ENCODE peak calls at places on chromosome 15, in eight cellular contexts. Z is K562, Y is endothelial cell of umbilical vein, U is vagina, B is GM20000, X is thoracic aorta, W is mucosa of descending colon, M is fibroblast of lung. A is an unnamed sample.
A peak's percentile ranks its signal among the peaks of the same experiment; 100 is the strongest.

GRCh38 chr15:89052474-89052873 is 35.8 kb upstream of the ABHD2 start:
- DNase-seq in Z (no peak), Y (no peak), U (no peak), B (no peak), X (no peak), W (no peak), M (peak; percentile 99), A (no peak)

GRCh38 chr15:28983432-28984311 is 97.9 kb downstream of the APBA2 start:
- DNase-seq in Z (peak; percentile 66), Y (no peak), U (no peak), B (no peak), X (no peak), W (no peak), M (no peak), A (no peak)

GRCh38 chr15:68497206-68497910 is 65.4 kb upstream of the ITGA11 start:
- DNase-seq in Z (no peak), Y (peak; percentile 12), U (peak; percentile 12), B (no peak), X (no peak), W (no peak), M (peak; percentile 81), A (no peak)

GRCh38 chr15:69435980-69436379 is 16.6 kb upstream of the RPLP1 start:
- DNase-seq in Z (no peak), Y (no peak), U (no peak), B (no peak), X (no peak), W (no peak), M (no peak), A (no peak)

GRCh38 chr15:35858707-35859106 is 312.7 kb upstream of the DPH6 start:
- DNase-seq in Z (no peak), Y (no peak), U (no peak), B (no peak), X (no peak), W (no peak), M (peak; percentile 75), A (no peak)

GRCh38 chr15:52870015-52870414 is 79.9 kb upstream of the ONECUT1 start:
- DNase-seq in Z (no peak), Y (no peak), U (no peak), B (no peak), X (no peak), W (no peak), M (no peak), A (no peak)

GRCh38 chr15:79442911-79443310 is 10.8 kb downstream of the MINAR1 start:
- DNase-seq in Z (no peak), Y (no peak), U (no peak), B (no peak), X (no peak), W (no peak), M (no peak), A (no peak)

GRCh38 chr15:95300958-95301357 is 1029.5 kb upstream of the NR2F2 start:
- DNase-seq in Z (no peak), Y (peak; percentile 93), U (no peak), B (no peak), X (no peak), W (no peak), M (peak; percentile 80), A (no peak)

GRCh38 chr15:57153140-57153539 is 223.2 kb upstream of the CGNL1 start:
- DNase-seq in Z (no peak), Y (peak; percentile 91), U (no peak), B (peak; percentile 6), X (no peak), W (no peak), M (peak; percentile 56), A (no peak)

GRCh38 chr15:77352932-77353331 is 67.0 kb downstream of the PEAK1 start:
- DNase-seq in Z (no peak), Y (no peak), U (no peak), B (no peak), X (no peak), W (no peak), M (no peak), A (no peak)

GRCh38 chr15:77355321-77355720 is 64.6 kb downstream of the PEAK1 start:
- DNase-seq in Z (no peak), Y (no peak), U (no peak), B (no peak), X (no peak), W (no peak), M (no peak), A (no peak)

GRCh38 chr15:77354064-77354463 is 65.8 kb downstream of the PEAK1 start:
- DNase-seq in Z (no peak), Y (no peak), U (no peak), B (no peak), X (no peak), W (no peak), M (no peak), A (peak; percentile 17)

DNA sequence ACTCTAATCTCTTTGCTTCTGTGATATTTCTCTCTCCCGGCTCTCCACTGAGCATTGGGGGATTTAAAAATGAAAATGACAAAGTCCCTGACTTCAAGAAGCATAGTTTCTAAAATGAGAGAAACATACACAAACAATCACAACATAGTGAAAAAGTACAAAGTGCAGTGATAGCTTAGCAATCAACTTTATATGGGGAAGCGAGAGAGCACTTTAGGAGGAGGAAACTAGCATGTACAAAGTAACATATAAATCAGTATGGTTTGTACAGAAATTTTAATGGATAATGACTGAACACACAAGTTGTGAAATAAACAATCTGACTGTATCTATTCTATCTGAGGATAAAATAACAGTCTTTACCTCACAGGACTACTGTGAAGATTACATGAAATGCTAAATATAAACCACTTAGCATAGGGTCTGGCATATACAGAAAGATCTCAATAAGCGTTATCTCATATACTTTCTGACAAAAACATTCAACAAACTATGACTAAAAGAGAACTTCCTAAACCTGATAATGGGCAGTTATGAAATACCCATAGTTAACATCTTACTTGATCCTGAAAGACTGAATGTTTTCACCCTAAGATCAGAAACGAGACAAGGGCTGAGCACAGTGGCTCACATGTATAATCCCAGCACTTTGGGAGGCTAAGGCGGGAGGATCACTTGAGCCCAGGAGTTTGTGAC is 61.2 kb downstream of the PEAK1 start:
- DNase-seq in Z (no peak), Y (no peak), U (no peak), B (no peak), X (no peak), W (no peak), M (no peak), A (no peak)
- TF ChIP-seq CTCF in Z (no peak), Y (no peak), U (no peak), B (no peak), X (no peak), W (no peak), M (no peak), A (no peak)

GRCh38 chr15:32029862-32030781 is at the start of gene CHRNA7:
- DNase-seq in Z (peak; percentile 89), Y (peak; percentile 19), U (no peak), B (peak; percentile 62), X (no peak), W (peak; percentile 75), M (peak; percentile 42), A (peak; percentile 55)

GRCh38 chr15:32030795-32031194 is 480 bp downstream of the CHRNA7 start:
- DNase-seq in Z (no peak), Y (no peak), U (no peak), B (no peak), X (no peak), W (no peak), M (no peak), A (no peak)

GRCh38 chr15:32033186-32033890 is 3.0 kb downstream of the CHRNA7 start:
- DNase-seq in Z (no peak), Y (no peak), U (no peak), B (no peak), X (no peak), W (no peak), M (no peak), A (no peak)

GRCh38 chr15:32028921-32029320 is 1.4 kb upstream of the CHRNA7 start:
- DNase-seq in Z (no peak), Y (no peak), U (no peak), B (no peak), X (no peak), W (no peak), M (no peak), A (no peak)

GRCh38 chr15:32029409-32029861 is 880 bp upstream of the CHRNA7 start:
- DNase-seq in Z (no peak), Y (peak; percentile 10), U (no peak), B (no peak), X (no peak), W (peak; percentile 50), M (no peak), A (peak; percentile 16)
- TF ChIP-seq CTCF in Z (no peak), Y (no peak), U (no peak), B (no peak), X (no peak), W (no peak), M (no peak), A (no peak)

GRCh38 chr15:33729648-33730047 is 238.6 kb upstream of the CHRM5 start:
- DNase-seq in Z (no peak), Y (peak; percentile 34), U (no peak), B (no peak), X (no peak), W (no peak), M (peak; percentile 15), A (no peak)
- TF ChIP-seq CTCF in Z (no peak), Y (peak; percentile 19), U (no peak), B (no peak), X (no peak), W (no peak), M (peak; percentile 29), A (no peak)

GRCh38 chr15:41876689-41877088 is 17.2 kb downstream of the SPTBN5 start:
- DNase-seq in Z (no peak), Y (no peak), U (no peak), B (no peak), X (no peak), W (no peak), M (no peak), A (no peak)

GRCh38 chr15:41876007-41876406 is 17.8 kb downstream of the SPTBN5 start:
- DNase-seq in Z (no peak), Y (no peak), U (no peak), B (no peak), X (no peak), W (no peak), M (no peak), A (no peak)

GRCh38 chr15:41878355-41878699 is 15.5 kb downstream of the SPTBN5 start:
- DNase-seq in Z (no peak), Y (no peak), U (no peak), B (no peak), X (no peak), W (no peak), M (no peak), A (no peak)

GRCh38 chr15:41879321-41879845 is 14.5 kb downstream of the SPTBN5 start:
- DNase-seq in Z (no peak), Y (no peak), U (no peak), B (no peak), X (no peak), W (no peak), M (no peak), A (no peak)

DNA sequence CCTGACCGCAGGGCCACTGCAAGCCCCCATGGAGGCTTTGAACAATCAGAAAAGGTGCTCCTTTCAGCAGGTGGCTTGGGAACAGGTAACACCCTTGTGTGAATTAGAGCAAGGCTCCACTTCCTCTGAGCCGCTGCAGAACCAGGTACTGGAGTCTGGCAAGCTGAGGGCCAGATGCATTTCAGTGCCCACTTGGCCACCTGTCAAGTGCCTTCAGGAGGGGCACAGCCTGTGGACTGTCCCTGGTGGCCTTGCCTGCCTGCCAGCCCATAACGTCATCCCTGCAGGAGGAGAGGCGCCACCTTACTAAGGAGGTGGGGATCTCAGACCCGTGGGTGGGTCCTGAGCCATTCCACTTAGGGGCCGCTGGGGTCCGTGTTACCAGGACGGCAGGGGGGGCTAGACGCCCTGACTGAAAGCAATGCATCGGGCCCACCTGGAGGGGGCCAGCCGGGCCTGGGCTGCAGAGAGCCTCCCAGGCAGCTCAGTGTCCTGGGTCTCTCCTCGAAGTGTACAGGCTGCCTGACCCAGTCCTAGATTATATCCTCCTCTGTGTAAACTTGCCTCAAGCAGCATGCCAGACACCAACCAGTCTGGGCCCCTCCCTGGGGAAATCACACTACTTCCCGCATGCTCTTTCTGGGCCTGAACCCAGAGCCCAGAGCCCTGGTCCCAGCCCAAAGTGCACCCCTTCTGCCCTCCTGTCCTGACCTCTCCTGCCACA is 16.1 kb downstream of the SPTBN5 start:
- DNase-seq in Z (peak; percentile 66), Y (no peak), U (no peak), B (no peak), X (no peak), W (no peak), M (no peak), A (no peak)
- TF ChIP-seq CTCF in Z (peak; percentile 30), Y (no peak), U (no peak), B (no peak), X (no peak), W (no peak), M (no peak), A (no peak)

A was measured in Calu3.